ENCODE peak calls at places on chromosomes 7 and 10, in six cellular contexts. Z is neural crest cell; E is stimulated activated CD8-positive, alpha-beta memory T cell treated with anti-CD3 and anti-CD28 coated beads, Interleukin-2, amount 100 ng/mL, for 48 hours; T is erythroblast; Y is NCI-H510A treated with DMSO at 0.1 percent for 48 hours; M is activated CD4-positive, alpha-beta T cell treated with anti-CD3 and anti-CD28 coated beads, Interleukin-2, amount 50 U/mL, for 1 hour. A is an unnamed sample.

GRCh38 chr7:152615052-152615741 is 60.7 kb downstream of the XRCC2 start:
- DNase-seq in Z (no peak), E (no peak), T (no peak), Y (peak), M (no peak), A (no peak)

GRCh38 chr7:18013936-18014335 is 13.7 kb downstream of the PRPS1L1 start:
- DNase-seq in Z (no peak), E (no peak), T (no peak), Y (no peak), M (no peak), A (no peak)

GRCh38 chr10:5514226-5514881 is 10.4 kb upstream of the CALML3 start:
- DNase-seq in Z (no peak), E (no peak), T (no peak), Y (no peak), M (no peak), A (no peak)

GRCh38 chr7:55349126-55349525 is 16.0 kb upstream of the LANCL2 start:
- DNase-seq in Z (no peak), E (no peak), T (no peak), Y (no peak), M (no peak), A (no peak)

GRCh38 chr7:16630654-16631053 is 14.9 kb downstream of the ANKMY2 start:
- DNase-seq in Z (no peak), E (no peak), T (no peak), Y (no peak), M (no peak), A (no peak)

GRCh38 chr7:56218510-56218909 is 102.3 kb upstream of the NUPR2 start:
- DNase-seq in Z (no peak), E (no peak), T (no peak), Y (no peak), M (no peak), A (no peak)

GRCh38 chr7:157228864-157229422 is 90.2 kb downstream of the UBE3C start:
- DNase-seq in Z (peak), E (no peak), T (peak), Y (no peak), M (peak), A (peak)

GRCh38 chr7:136168021-136168420 is 190.9 kb upstream of the MTPN start:
- DNase-seq in Z (no peak), E (no peak), T (no peak), Y (no peak), M (no peak), A (no peak)

GRCh38 chr7:129388353-129389098 is 45.7 kb upstream of the STRIP2 start:
- DNase-seq in Z (no peak), E (no peak), T (no peak), Y (no peak), M (no peak), A (no peak)

GRCh38 chr7:135645296-135645904 is 16.9 kb upstream of the STMP1 start:
- DNase-seq in Z (no peak), E (no peak), T (peak), Y (peak), M (no peak), A (peak)

GRCh38 chr7:75056476-75056875 is 17.1 kb downstream of the RCC1L start:
- DNase-seq in Z (no peak), E (no peak), T (no peak), Y (no peak), M (no peak), A (no peak)

GRCh38 chr10:43855667-43856210 is 207.1 kb upstream of the ZNF32 start:
- DNase-seq in Z (no peak), E (no peak), T (no peak), Y (no peak), M (no peak), A (no peak)

GRCh38 chr10:91887075-91887899 is 22.0 kb downstream of the FGFBP3 start:
- DNase-seq in Z (peak), E (no peak), T (peak), Y (no peak), M (peak), A (peak)

GRCh38 chr7:117819558-117819957 is 53.7 kb downstream of the CTTNBP2 start:
- DNase-seq in Z (no peak), E (no peak), T (no peak), Y (no peak), M (no peak), A (no peak)

GRCh38 chr10:30368065-30368718 is 19.1 kb upstream of the MTPAP start:
- DNase-seq in Z (no peak), E (no peak), T (no peak), Y (no peak), M (no peak), A (no peak)

GRCh38 chr10:101925027-101925426 is 81.4 kb upstream of the KCNIP2 start:
- DNase-seq in Z (no peak), E (no peak), T (no peak), Y (no peak), M (no peak), A (no peak)

A was measured in effector memory CD8-positive, alpha-beta T cell.